ENCODE peak calls at places on chromosomes 12 and 14, in seven cellular contexts. One of them, this sample, is unnamed.

GRCh38 chr14:42869681-42870080 is 1263.0 kb downstream of the LRFN5 start:
- DNase-seq in endothelial cell of umbilical vein: no peak
- DNase-seq in lower leg skin: no peak
- DNase-seq in thyroid gland: no peak
- DNase-seq in sigmoid colon: no peak
- DNase-seq in esophagus squamous epithelium: no peak
- DNase-seq in testis: no peak
- DNase-seq in this sample: no peak

GRCh38 chr12:30110970-30111586 is 327.3 kb upstream of the TMTC1 start:
- DNase-seq in sigmoid colon: no peak
- DNase-seq in thyroid gland: no peak
- DNase-seq in lower leg skin: no peak
- DNase-seq in testis: no peak
- DNase-seq in endothelial cell of umbilical vein: peak
- DNase-seq in esophagus squamous epithelium: no peak
- DNase-seq in this sample: no peak

GRCh38 chr14:92004062-92004461 is 35.8 kb downstream of the TRIP11 start:
- DNase-seq in esophagus squamous epithelium: no peak
- DNase-seq in testis: no peak
- DNase-seq in lower leg skin: no peak
- DNase-seq in sigmoid colon: no peak
- DNase-seq in thyroid gland: no peak
- DNase-seq in endothelial cell of umbilical vein: no peak
- DNase-seq in this sample: no peak

GRCh38 chr14:100557658-100558057 is 29.6 kb downstream of the BEGAIN start:
- DNase-seq in esophagus squamous epithelium: no peak
- DNase-seq in sigmoid colon: no peak
- DNase-seq in testis: no peak
- DNase-seq in thyroid gland: no peak
- DNase-seq in endothelial cell of umbilical vein: no peak
- DNase-seq in lower leg skin: no peak
- DNase-seq in this sample: peak

GRCh38 chr14:74425525-74426201 is 347 bp downstream of the SYNDIG1L start:
- DNase-seq in sigmoid colon: no peak
- DNase-seq in esophagus squamous epithelium: no peak
- DNase-seq in lower leg skin: peak
- DNase-seq in testis: peak
- DNase-seq in thyroid gland: peak
- DNase-seq in endothelial cell of umbilical vein: peak
- DNase-seq in this sample: no peak

GRCh38 chr12:4172999-4173398 is 100.6 kb upstream of the CCND2 start:
- DNase-seq in esophagus squamous epithelium: no peak
- DNase-seq in endothelial cell of umbilical vein: no peak
- DNase-seq in testis: peak
- DNase-seq in lower leg skin: no peak
- DNase-seq in thyroid gland: peak
- DNase-seq in sigmoid colon: no peak
- DNase-seq in this sample: no peak

GRCh38 chr12:92547906-92548305 is 154.9 kb upstream of the PLEKHG7 start:
- DNase-seq in testis: no peak
- DNase-seq in endothelial cell of umbilical vein: no peak
- DNase-seq in thyroid gland: no peak
- DNase-seq in lower leg skin: no peak
- DNase-seq in esophagus squamous epithelium: no peak
- DNase-seq in sigmoid colon: no peak
- DNase-seq in this sample: no peak

GRCh38 chr12:57772429-57773322 is at the start of gene EEF1AKMT3:
- DNase-seq in lower leg skin: peak
- DNase-seq in testis: peak
- DNase-seq in sigmoid colon: peak
- DNase-seq in thyroid gland: peak
- DNase-seq in esophagus squamous epithelium: no peak
- DNase-seq in endothelial cell of umbilical vein: peak
- DNase-seq in this sample: peak

GRCh38 chr12:105741786-105742566 is 396.8 kb downstream of the NUAK1 start:
- DNase-seq in lower leg skin: no peak
- DNase-seq in esophagus squamous epithelium: no peak
- DNase-seq in sigmoid colon: no peak
- DNase-seq in endothelial cell of umbilical vein: peak
- DNase-seq in thyroid gland: no peak
- DNase-seq in testis: no peak
- DNase-seq in this sample: no peak

GRCh38 chr14:71524321-71524982 is 407.8 kb upstream of the RGS6 start:
- DNase-seq in endothelial cell of umbilical vein: no peak
- DNase-seq in lower leg skin: no peak
- DNase-seq in sigmoid colon: no peak
- DNase-seq in thyroid gland: no peak
- DNase-seq in testis: no peak
- DNase-seq in esophagus squamous epithelium: no peak
- DNase-seq in this sample: no peak

GRCh38 chr14:69580009-69580577 is 5.4 kb upstream of the CCDC177 start:
- DNase-seq in endothelial cell of umbilical vein: peak
- DNase-seq in testis: no peak
- DNase-seq in esophagus squamous epithelium: no peak
- DNase-seq in lower leg skin: no peak
- DNase-seq in thyroid gland: no peak
- DNase-seq in sigmoid colon: no peak
- DNase-seq in this sample: no peak

GRCh38 chr12:6277982-6278438 is 32.5 kb upstream of the PLEKHG6 start:
- DNase-seq in thyroid gland: peak
- DNase-seq in testis: peak
- DNase-seq in lower leg skin: no peak
- DNase-seq in sigmoid colon: no peak
- DNase-seq in endothelial cell of umbilical vein: no peak
- DNase-seq in esophagus squamous epithelium: no peak
- DNase-seq in this sample: no peak

GRCh38 chr14:103593577-103593976 is 30.8 kb downstream of the COA8 start:
- DNase-seq in lower leg skin: no peak
- DNase-seq in esophagus squamous epithelium: no peak
- DNase-seq in testis: no peak
- DNase-seq in endothelial cell of umbilical vein: peak
- DNase-seq in thyroid gland: no peak
- DNase-seq in sigmoid colon: no peak
- DNase-seq in this sample: no peak
- TF ChIP-seq POLR2A in lower leg skin: no peak
- TF ChIP-seq POLR2A in esophagus squamous epithelium: no peak
- TF ChIP-seq POLR2A in testis: no peak
- TF ChIP-seq POLR2A in endothelial cell of umbilical vein: no peak
- TF ChIP-seq POLR2A in thyroid gland: no peak
- TF ChIP-seq POLR2A in sigmoid colon: no peak
- TF ChIP-seq POLR2A in this sample: no peak

GRCh38 chr12:27246141-27246540 is 2.1 kb downstream of the STK38L start:
- DNase-seq in endothelial cell of umbilical vein: no peak
- DNase-seq in lower leg skin: no peak
- DNase-seq in esophagus squamous epithelium: no peak
- DNase-seq in thyroid gland: no peak
- DNase-seq in testis: no peak
- DNase-seq in sigmoid colon: no peak
- DNase-seq in this sample: no peak
- TF ChIP-seq POLR2A in endothelial cell of umbilical vein: no peak
- TF ChIP-seq POLR2A in lower leg skin: no peak
- TF ChIP-seq POLR2A in esophagus squamous epithelium: no peak
- TF ChIP-seq POLR2A in thyroid gland: no peak
- TF ChIP-seq POLR2A in testis: no peak
- TF ChIP-seq POLR2A in sigmoid colon: no peak
- TF ChIP-seq POLR2A in this sample: no peak

GRCh38 chr12:53220857-53221202 is 11.2 kb downstream of the RARG start:
- DNase-seq in lower leg skin: peak
- DNase-seq in sigmoid colon: peak
- DNase-seq in thyroid gland: peak
- DNase-seq in endothelial cell of umbilical vein: peak
- DNase-seq in testis: peak
- DNase-seq in esophagus squamous epithelium: peak
- DNase-seq in this sample: peak
- TF ChIP-seq POLR2A in lower leg skin: no peak
- TF ChIP-seq POLR2A in sigmoid colon: no peak
- TF ChIP-seq POLR2A in thyroid gland: no peak
- TF ChIP-seq POLR2A in endothelial cell of umbilical vein: no peak
- TF ChIP-seq POLR2A in testis: no peak
- TF ChIP-seq POLR2A in esophagus squamous epithelium: no peak
- TF ChIP-seq POLR2A in this sample: no peak

DNA sequence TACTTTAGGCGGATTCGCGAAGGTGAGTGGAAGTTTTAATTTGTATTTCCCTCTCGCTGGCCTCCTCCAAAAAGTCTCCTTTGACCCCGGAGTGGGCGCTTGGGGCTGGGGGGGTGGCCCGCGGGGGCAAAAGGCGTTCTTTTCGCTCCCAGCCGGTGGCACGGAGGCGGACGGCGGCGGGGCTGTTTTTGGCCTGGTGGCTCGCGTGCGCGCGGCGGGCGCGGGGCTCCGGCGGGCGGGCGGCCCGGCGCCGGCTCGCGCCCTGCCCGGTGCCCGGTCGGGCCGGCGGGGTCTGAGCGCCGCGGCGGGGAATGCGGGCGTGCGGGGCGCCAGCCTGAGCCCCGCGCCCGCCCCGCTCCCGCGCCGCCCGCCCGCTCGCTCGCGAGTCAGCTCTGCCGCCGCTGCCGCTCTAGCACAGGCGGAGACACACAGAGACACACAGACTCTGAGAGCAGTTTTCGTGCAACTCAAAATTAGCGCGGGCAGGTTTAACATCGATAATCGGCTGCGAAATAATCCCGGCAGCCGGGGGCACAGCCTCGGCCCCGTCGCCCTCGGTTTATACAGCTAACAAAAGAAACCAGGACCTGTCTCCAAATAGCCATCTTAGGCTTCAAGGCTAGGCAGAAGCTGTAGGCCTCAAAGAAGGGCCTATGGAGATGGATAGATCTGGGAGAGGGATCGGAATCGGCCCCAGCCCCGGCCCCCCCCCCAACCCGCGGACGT is 773 bp downstream of the ARID2 start:
- DNase-seq in endothelial cell of umbilical vein: peak
- DNase-seq in testis: peak
- DNase-seq in lower leg skin: peak
- DNase-seq in esophagus squamous epithelium: no peak
- DNase-seq in sigmoid colon: peak
- DNase-seq in thyroid gland: peak
- DNase-seq in this sample: peak
- TF ChIP-seq POLR2A in endothelial cell of umbilical vein: no peak
- TF ChIP-seq POLR2A in testis: no peak
- TF ChIP-seq POLR2A in lower leg skin: no peak
- TF ChIP-seq POLR2A in esophagus squamous epithelium: no peak
- TF ChIP-seq POLR2A in sigmoid colon: no peak
- TF ChIP-seq POLR2A in thyroid gland: no peak
- TF ChIP-seq POLR2A in this sample: no peak

DNA sequence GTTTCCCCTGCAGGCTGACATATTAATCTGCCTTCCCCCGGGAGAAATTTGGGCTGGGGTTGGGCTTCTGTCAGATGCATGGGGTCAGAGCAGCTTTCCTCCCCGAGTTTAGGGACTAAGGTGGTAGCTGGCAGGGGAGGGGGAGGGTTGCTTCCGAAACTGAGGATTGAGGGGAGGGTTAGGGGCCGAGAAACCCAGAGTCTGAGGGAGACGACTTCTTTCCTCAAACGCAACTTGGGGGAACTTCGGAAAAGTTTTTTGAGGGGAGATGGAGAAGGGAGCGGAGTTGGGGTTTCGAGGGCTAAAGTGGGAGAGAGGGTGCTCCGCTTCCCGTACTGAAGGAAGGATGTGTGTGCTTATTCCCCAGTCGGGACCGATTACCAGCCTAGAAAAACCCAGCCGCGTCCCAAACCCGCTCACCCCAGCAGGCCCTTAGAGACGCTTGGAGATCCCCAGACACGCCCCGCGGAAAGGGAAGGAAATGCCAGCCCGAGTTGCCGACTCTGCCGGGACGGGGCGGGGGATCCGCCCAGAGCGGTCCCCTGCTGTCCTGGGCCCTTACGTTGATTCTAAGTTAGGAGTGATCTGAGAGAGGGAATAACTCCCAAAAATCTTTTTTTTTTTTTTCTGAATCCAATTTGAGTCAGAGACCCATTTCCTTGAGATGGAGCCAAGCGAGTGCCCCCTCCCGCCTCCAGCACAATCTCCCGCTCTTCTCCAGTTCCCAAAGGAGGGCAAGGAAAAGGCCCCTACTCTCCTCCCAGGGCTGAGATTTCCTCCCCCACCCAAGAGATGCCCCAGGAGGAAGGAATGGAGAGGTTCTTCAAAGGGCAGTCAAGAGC is 61.9 kb downstream of the SMUG1 start:
- DNase-seq in sigmoid colon: peak
- DNase-seq in thyroid gland: peak
- DNase-seq in testis: peak
- DNase-seq in endothelial cell of umbilical vein: no peak
- DNase-seq in lower leg skin: peak
- DNase-seq in esophagus squamous epithelium: no peak
- DNase-seq in this sample: peak
- TF ChIP-seq POLR2A in sigmoid colon: peak
- TF ChIP-seq POLR2A in thyroid gland: no peak
- TF ChIP-seq POLR2A in testis: no peak
- TF ChIP-seq POLR2A in endothelial cell of umbilical vein: no peak
- TF ChIP-seq POLR2A in lower leg skin: no peak
- TF ChIP-seq POLR2A in esophagus squamous epithelium: no peak
- TF ChIP-seq POLR2A in this sample: no peak

GRCh38 chr12:56164345-56164729 is 6.2 kb downstream of the MYL6 start:
- DNase-seq in endothelial cell of umbilical vein: no peak
- DNase-seq in testis: no peak
- DNase-seq in sigmoid colon: no peak
- DNase-seq in thyroid gland: peak
- DNase-seq in esophagus squamous epithelium: no peak
- DNase-seq in lower leg skin: peak
- DNase-seq in this sample: no peak
- TF ChIP-seq POLR2A in endothelial cell of umbilical vein: no peak
- TF ChIP-seq POLR2A in testis: no peak
- TF ChIP-seq POLR2A in sigmoid colon: no peak
- TF ChIP-seq POLR2A in thyroid gland: no peak
- TF ChIP-seq POLR2A in esophagus squamous epithelium: no peak
- TF ChIP-seq POLR2A in lower leg skin: no peak
- TF ChIP-seq POLR2A in this sample: peak

GRCh38 chr14:20624495-20625070 is 16.9 kb downstream of the OR6S1 start:
- DNase-seq in thyroid gland: peak
- DNase-seq in esophagus squamous epithelium: no peak
- DNase-seq in endothelial cell of umbilical vein: no peak
- DNase-seq in sigmoid colon: peak
- DNase-seq in testis: peak
- DNase-seq in lower leg skin: peak
- DNase-seq in this sample: no peak
- TF ChIP-seq POLR2A in thyroid gland: no peak
- TF ChIP-seq POLR2A in esophagus squamous epithelium: no peak
- TF ChIP-seq POLR2A in endothelial cell of umbilical vein: no peak
- TF ChIP-seq POLR2A in sigmoid colon: no peak
- TF ChIP-seq POLR2A in testis: no peak
- TF ChIP-seq POLR2A in lower leg skin: no peak
- TF ChIP-seq POLR2A in this sample: no peak